ENCODE peak calls at places on chromosomes 6 and 20, in five cellular contexts. F is mammary epithelial cell, Y is hepatocyte, O is astrocyte, L is HCT116. R is an unnamed sample.

GRCh38 chr20:45306431-45306982 is at the start of gene RBPJL:
- DNase-seq in F (no peak), Y (no peak), O (no peak), L (no peak), R (no peak)

GRCh38 chr6:40798069-40798770 is 211.1 kb upstream of the LRFN2 start:
- DNase-seq in F (no peak), Y (no peak), O (no peak), L (no peak), R (no peak)

GRCh38 chr6:105594272-105594671 is 191.4 kb upstream of the PREP start:
- DNase-seq in F (no peak), Y (no peak), O (no peak), L (no peak), R (no peak)

GRCh38 chr20:21099653-21100589 is 6.2 kb downstream of the LINC00237 start:
- DNase-seq in F (no peak), Y (peak; percentile 19), O (no peak), L (no peak), R (no peak)

GRCh38 chr20:54291339-54292060 is 83.6 kb downstream of the PFDN4 start:
- DNase-seq in F (no peak), Y (no peak), O (no peak), L (no peak), R (no peak)

GRCh38 chr6:113381957-113382356 is 475.2 kb upstream of the MARCKS start:
- DNase-seq in F (no peak), Y (no peak), O (peak; percentile 79), L (no peak), R (no peak)

GRCh38 chr6:11042750-11043551 is 1.2 kb downstream of the ELOVL2 start:
- DNase-seq in F (no peak), Y (no peak), O (peak; percentile 21), L (no peak), R (no peak)

GRCh38 chr6:166494757-166495486 is 91.6 kb downstream of the RAMACL start:
- DNase-seq in F (no peak), Y (no peak), O (no peak), L (no peak), R (no peak)

GRCh38 chr6:143059616-143060353 is 904 bp upstream of the AIG1 start:
- DNase-seq in F (peak; percentile 97), Y (peak; percentile 72), O (peak; percentile 93), L (peak; percentile 62), R (peak; percentile 92)

GRCh38 chr20:2753456-2754040 is 46.9 kb downstream of the CPXM1 start:
- DNase-seq in F (no peak), Y (no peak), O (no peak), L (no peak), R (no peak)

GRCh38 chr20:61805781-61806180 is 259.9 kb downstream of the TAF4 start:
- DNase-seq in F (no peak), Y (no peak), O (no peak), L (no peak), R (no peak)

GRCh38 chr6:85364354-85364753 is 85.5 kb upstream of the NT5E start:
- DNase-seq in F (peak; percentile 84), Y (peak; percentile 18), O (peak; percentile 62), L (peak; percentile 69), R (peak; percentile 56)

GRCh38 chr6:170516783-170517616 is 36.1 kb downstream of the PSMB1 start:
- DNase-seq in F (peak; percentile 68), Y (peak; percentile 80), O (peak; percentile 66), L (peak; percentile 48), R (peak; percentile 12)

GRCh38 chr6:10309826-10310405 is 105.0 kb downstream of the TFAP2A start:
- DNase-seq in F (no peak), Y (no peak), O (peak; percentile 30), L (no peak), R (no peak)

GRCh38 chr6:15791401-15792137 is 128.7 kb upstream of the DTNBP1 start:
- DNase-seq in F (peak; percentile 71), Y (peak; percentile 15), O (no peak), L (no peak), R (no peak)

GRCh38 chr6:25193147-25193864 is 85.9 kb upstream of the CARMIL1 start:
- DNase-seq in F (peak; percentile 87), Y (peak; percentile 56), O (peak; percentile 93), L (peak; percentile 58), R (peak; percentile 54)

GRCh38 chr6:139588076-139588639 is 213.7 kb upstream of the CITED2 start:
- DNase-seq in F (peak; percentile 43), Y (peak; percentile 21), O (peak; percentile 83), L (peak; percentile 52), R (no peak)

GRCh38 chr20:49676581-49677291 is 36.9 kb downstream of the B4GALT5 start:
- DNase-seq in F (peak; percentile 61), Y (no peak), O (peak; percentile 67), L (no peak), R (no peak)

DNA sequence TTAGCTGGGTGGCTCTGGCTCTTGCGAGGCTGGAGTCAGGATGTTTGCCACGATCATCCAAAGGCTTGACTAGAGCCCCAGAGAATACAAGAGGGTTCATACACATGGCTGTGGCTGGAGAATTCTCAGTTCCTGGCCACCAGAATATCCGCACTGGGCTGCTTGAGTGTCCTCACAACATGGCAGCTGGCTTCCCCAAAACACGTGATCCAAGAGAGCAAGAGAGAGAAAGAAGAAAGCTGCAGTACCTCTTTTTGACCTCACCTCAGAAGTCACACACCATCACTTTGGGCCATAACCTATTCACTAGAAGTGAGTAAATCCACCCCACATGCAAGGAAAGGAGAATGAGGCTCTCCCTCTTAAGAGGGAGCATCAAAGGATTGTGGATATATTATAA is 21.5 kb upstream of the BPIFB1 start:
- DNase-seq in F (no peak), Y (no peak), O (no peak), L (no peak), R (no peak)
- H3K27ac ChIP-seq in F (no peak overlapping the region), Y (no peak overlapping the region), O (no peak overlapping the region), L (no peak overlapping the region), R (no peak overlapping the region)

GRCh38 chr20:51457281-51457932 is 85.1 kb downstream of the NFATC2 start:
- DNase-seq in F (peak; percentile 77), Y (peak; percentile 70), O (peak; percentile 87), L (peak; percentile 24), R (peak; percentile 46)
- H3K27ac ChIP-seq in F (peak overlapping the region; percentile 58), Y (peak overlapping the region; percentile 69), O (peak overlapping the region; percentile 83), L (peak overlapping the region; percentile 66), R (peak overlapping the region; percentile 69)

GRCh38 chr20:35934050-35934449 is 20.3 kb downstream of the SCAND1 start:
- DNase-seq in F (no peak), Y (no peak), O (no peak), L (no peak), R (no peak)
- H3K27ac ChIP-seq in F (no peak overlapping the region), Y (no peak overlapping the region), O (no peak overlapping the region), L (no peak overlapping the region), R (no peak overlapping the region)

GRCh38 chr6:108576724-108577123 is 16.0 kb downstream of the FOXO3 start:
- DNase-seq in F (no peak), Y (no peak), O (no peak), L (no peak), R (no peak)

GRCh38 chr6:108578595-108579038 is 17.9 kb downstream of the FOXO3 start:
- DNase-seq in F (no peak), Y (peak; percentile 59), O (peak; percentile 78), L (no peak), R (no peak)

GRCh38 chr6:108575905-108576494 is 15.3 kb downstream of the FOXO3 start:
- DNase-seq in F (no peak), Y (no peak), O (no peak), L (no peak), R (no peak)

GRCh38 chr6:108578166-108578565 is 17.4 kb downstream of the FOXO3 start:
- DNase-seq in F (no peak), Y (no peak), O (no peak), L (no peak), R (no peak)

DNA sequence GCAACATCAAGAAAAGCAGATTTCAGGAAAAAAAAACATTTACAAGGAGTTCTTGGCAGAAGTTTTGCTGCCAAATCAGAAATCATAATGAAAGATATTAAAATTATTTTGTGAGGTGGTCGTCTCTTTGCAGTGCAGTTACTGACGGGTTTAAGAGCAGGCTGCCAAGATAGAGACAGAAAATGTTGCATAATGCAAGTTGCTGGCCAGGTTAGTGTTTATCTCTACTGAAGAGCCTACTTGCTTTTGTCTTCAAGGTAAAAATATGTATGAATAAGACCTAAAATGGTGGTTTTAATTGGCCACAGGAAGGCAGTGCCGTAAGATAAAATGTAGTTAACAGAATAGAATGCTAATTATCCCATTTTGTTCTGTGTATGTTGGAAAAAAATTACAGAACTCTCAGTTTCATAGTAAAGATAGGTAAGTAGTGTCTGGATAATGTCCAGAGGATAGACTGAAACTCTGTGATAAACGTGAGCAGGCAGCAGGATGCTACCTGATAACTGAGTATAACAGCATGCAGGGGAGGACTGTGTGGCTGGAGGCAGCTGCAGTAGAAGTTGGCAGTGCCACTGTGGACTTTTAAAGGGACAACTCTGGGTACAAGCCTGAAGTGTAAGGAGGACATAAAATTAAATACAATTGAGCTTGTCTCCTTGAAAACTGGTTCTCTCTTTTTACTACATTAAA is 13.9 kb downstream of the FOXO3 start:
- DNase-seq in F (no peak), Y (no peak), O (no peak), L (no peak), R (no peak)
- H3K27ac ChIP-seq in F (no peak overlapping the region), Y (no peak overlapping the region), O (no peak overlapping the region), L (no peak overlapping the region), R (no peak overlapping the region)

DNA sequence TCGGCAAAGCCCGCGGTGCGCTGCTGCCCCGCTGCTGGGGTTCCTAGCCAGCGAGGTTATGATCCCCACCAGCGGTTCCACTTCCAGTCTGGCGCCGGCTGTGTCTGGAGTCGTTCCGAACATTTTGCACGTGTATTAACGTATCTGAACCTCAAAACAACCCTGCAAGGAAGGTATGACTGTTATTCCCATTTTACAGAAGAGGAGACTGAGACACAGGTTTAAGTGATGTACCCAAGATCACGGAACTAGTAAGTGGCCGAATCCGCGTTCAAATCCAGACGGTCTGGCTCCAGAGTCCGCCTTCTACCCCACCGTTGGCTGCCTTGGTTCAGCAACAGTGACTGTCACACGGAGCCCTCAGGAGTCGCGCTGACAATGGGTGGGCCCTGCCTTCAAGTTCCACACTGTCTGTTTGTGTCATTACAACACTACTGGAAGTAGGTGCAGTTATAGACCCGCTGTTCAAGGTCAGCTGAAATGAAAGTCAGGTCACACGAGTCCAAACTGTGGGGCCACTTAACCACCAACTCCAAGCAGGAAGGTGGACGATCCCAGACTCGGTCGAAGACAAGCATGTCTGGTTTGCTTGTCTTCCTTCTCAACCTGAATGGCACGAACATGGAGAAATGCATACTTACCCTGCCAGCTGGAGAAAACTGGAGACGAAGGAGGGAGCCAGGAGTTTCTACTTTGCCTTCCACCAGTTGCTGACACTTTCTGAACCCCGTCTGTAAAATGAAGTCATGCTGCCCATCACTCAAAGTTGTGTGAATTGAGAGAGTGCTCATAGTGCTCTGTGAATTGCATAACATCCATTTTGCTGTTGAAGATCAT is 808 bp upstream of the SRXN1 start:
- DNase-seq in F (no peak), Y (no peak), O (no peak), L (no peak), R (no peak)
- H3K27ac ChIP-seq in F (peak overlapping the region; percentile 56), Y (peak overlapping the region; percentile 88), O (peak overlapping the region; percentile 39), L (peak overlapping the region; percentile 92), R (peak overlapping the region; percentile 53)

GRCh38 chr6:23021487-23021886 is 452.1 kb downstream of the HDGFL1 start:
- DNase-seq in F (no peak), Y (no peak), O (no peak), L (no peak), R (no peak)

GRCh38 chr6:23013776-23014175 is 444.4 kb downstream of the HDGFL1 start:
- DNase-seq in F (peak; percentile 9), Y (no peak), O (peak; percentile 72), L (no peak), R (no peak)

GRCh38 chr6:23016701-23017100 is 447.3 kb downstream of the HDGFL1 start:
- DNase-seq in F (no peak), Y (no peak), O (no peak), L (no peak), R (no peak)
- H3K27ac ChIP-seq in F (no peak overlapping the region), Y (no peak overlapping the region), O (no peak overlapping the region), L (no peak overlapping the region), R (no peak overlapping the region)

GRCh38 chr20:36808317-36809257 is 35.0 kb upstream of the DSN1 start:
- DNase-seq in F (peak; percentile 64), Y (peak; percentile 72), O (peak; percentile 42), L (peak; percentile 42), R (peak; percentile 72)
- H3K27ac ChIP-seq in F (peak overlapping the region; percentile 40), Y (no peak overlapping the region), O (peak overlapping the region; percentile 75), L (no peak overlapping the region), R (peak overlapping the region; percentile 68)

R was measured in epithelial cell of prostate.